ENCODE peak calls at places on chromosomes 11 and 22, in ten cellular contexts. G is GM12865; U is fibroblast of pulmonary artery; P is heart left ventricle; F is neural progenitor cell; W is CD8-positive, alpha-beta T cell; O is A549; R is pancreas; I is upper lobe of left lung; N is AG10803. V is an unnamed sample.

GRCh38 chr11:12170501-12170900 is 60.1 kb downstream of the MICAL2 start:
- DNase-seq in G (no peak), U (no peak), P (no peak), F (no peak), W (no peak), O (no peak), R (no peak), I (no peak), N (no peak), V (no peak)

GRCh38 chr22:49203091-49203862 is 624.4 kb downstream of the BRD1 start:
- DNase-seq in G (no peak), U (no peak), P (no peak), F (no peak), W (no peak), O (no peak), R (peak), I (peak), N (no peak), V (no peak)

GRCh38 chr11:62875698-62876483 is 4.8 kb upstream of the SLC3A2 start:
- DNase-seq in G (no peak), U (no peak), P (no peak), F (no peak), W (no peak), O (no peak), R (no peak), I (no peak), N (no peak), V (peak)

GRCh38 chr11:118634435-118635236 is 27.2 kb downstream of the PHLDB1 start:
- DNase-seq in G (no peak), U (peak), P (peak), F (peak), W (no peak), O (no peak), R (peak), I (peak), N (peak), V (peak)

GRCh38 chr22:22681221-22681739 is 36.9 kb downstream of the GGTLC2 start:
- DNase-seq in G (no peak), U (peak), P (no peak), F (no peak), W (no peak), O (no peak), R (no peak), I (no peak), N (no peak), V (peak)

GRCh38 chr22:48794906-48795305 is 1032.8 kb downstream of the BRD1 start:
- DNase-seq in G (no peak), U (no peak), P (no peak), F (no peak), W (no peak), O (no peak), R (no peak), I (no peak), N (no peak), V (no peak)

GRCh38 chr11:111512296-111513239 is at the start of gene BTG4:
- DNase-seq in G (no peak), U (no peak), P (no peak), F (peak), W (peak), O (peak), R (peak), I (no peak), N (peak), V (no peak)

GRCh38 chr11:57288771-57289579 is 35.8 kb downstream of the TNKS1BP1 start:
- DNase-seq in G (no peak), U (peak), P (no peak), F (peak), W (no peak), O (no peak), R (no peak), I (no peak), N (peak), V (peak)

GRCh38 chr11:66850588-66851250 is 6.1 kb upstream of the LRFN4 start:
- DNase-seq in G (no peak), U (no peak), P (no peak), F (no peak), W (no peak), O (no peak), R (peak), I (no peak), N (no peak), V (no peak)

GRCh38 chr22:19719488-19720021 is 3.8 kb upstream of the GP1BB start:
- DNase-seq in G (no peak), U (no peak), P (no peak), F (no peak), W (no peak), O (no peak), R (peak), I (no peak), N (no peak), V (no peak)

GRCh38 chr22:50173221-50173982 is 2.9 kb downstream of the PANX2 start:
- DNase-seq in G (peak), U (no peak), P (no peak), F (no peak), W (no peak), O (no peak), R (no peak), I (peak), N (no peak), V (no peak)

GRCh38 chr11:133981156-133981555 is 24.4 kb upstream of the IGSF9B start:
- DNase-seq in G (no peak), U (no peak), P (peak), F (no peak), W (no peak), O (no peak), R (no peak), I (no peak), N (no peak), V (no peak)

GRCh38 chr11:25838918-25839611 is 492.9 kb upstream of the ANO3 start:
- DNase-seq in G (no peak), U (no peak), P (no peak), F (peak), W (no peak), O (no peak), R (no peak), I (no peak), N (no peak), V (peak)

GRCh38 chr11:47078751-47079524 is 97.7 kb downstream of the ARFGAP2 start:
- DNase-seq in G (no peak), U (peak), P (no peak), F (no peak), W (no peak), O (no peak), R (no peak), I (no peak), N (peak), V (no peak)

GRCh38 chr11:11311169-11311568 is 41.9 kb downstream of the CSNK2A3 start:
- DNase-seq in G (peak), U (no peak), P (no peak), F (no peak), W (no peak), O (no peak), R (no peak), I (peak), N (no peak), V (no peak)

GRCh38 chr11:123654566-123655081 is at the start of gene SCN3B:
- DNase-seq in G (no peak), U (peak), P (peak), F (peak), W (no peak), O (peak), R (peak), I (peak), N (peak), V (peak)

GRCh38 chr11:45022294-45023064 is 71.8 kb upstream of the TP53I11 start:
- DNase-seq in G (no peak), U (no peak), P (no peak), F (no peak), W (no peak), O (no peak), R (no peak), I (no peak), N (peak), V (no peak)

GRCh38 chr22:46695346-46696224 is 42.5 kb downstream of the CERK start:
- DNase-seq in G (no peak), U (no peak), P (no peak), F (no peak), W (no peak), O (no peak), R (peak), I (no peak), N (no peak), V (no peak)

GRCh38 chr11:35163707-35164496 is 24.9 kb downstream of the CD44 start:
- DNase-seq in G (peak), U (no peak), P (no peak), F (no peak), W (peak), O (no peak), R (no peak), I (no peak), N (no peak), V (peak)

GRCh38 chr11:123086315-123086714 is 24.4 kb upstream of the HSPA8 start:
- DNase-seq in G (no peak), U (no peak), P (no peak), F (no peak), W (no peak), O (no peak), R (no peak), I (no peak), N (no peak), V (no peak)

GRCh38 chr11:101083334-101083733 is 46.3 kb downstream of the PGR start:
- DNase-seq in G (no peak), U (no peak), P (no peak), F (no peak), W (no peak), O (no peak), R (no peak), I (no peak), N (no peak), V (no peak)

GRCh38 chr11:132395434-132395833 is 1025.0 kb downstream of the NTM start:
- DNase-seq in G (no peak), U (no peak), P (no peak), F (no peak), W (no peak), O (no peak), R (no peak), I (no peak), N (no peak), V (no peak)

GRCh38 chr11:95567685-95568084 is 221.9 kb downstream of the FAM76B start:
- DNase-seq in G (no peak), U (peak), P (no peak), F (no peak), W (no peak), O (no peak), R (no peak), I (no peak), N (peak), V (peak)

GRCh38 chr11:130858215-130858614 is 58.1 kb downstream of the SNX19 start:
- DNase-seq in G (peak), U (no peak), P (no peak), F (no peak), W (no peak), O (no peak), R (no peak), I (peak), N (no peak), V (no peak)

GRCh38 chr11:110467556-110467955 is 37.8 kb downstream of the FDX1 start:
- DNase-seq in G (no peak), U (no peak), P (no peak), F (no peak), W (no peak), O (no peak), R (no peak), I (no peak), N (no peak), V (peak)

GRCh38 chr11:121067453-121067852 is 33.6 kb upstream of the TECTA start:
- DNase-seq in G (no peak), U (no peak), P (no peak), F (no peak), W (no peak), O (no peak), R (no peak), I (no peak), N (no peak), V (peak)

GRCh38 chr22:23106906-23107367 is 34.9 kb downstream of the RSPH14 start:
- DNase-seq in G (no peak), U (no peak), P (peak), F (no peak), W (no peak), O (no peak), R (no peak), I (no peak), N (no peak), V (no peak)

GRCh38 chr11:10481567-10482349 is 26.7 kb downstream of the AMPD3 start:
- DNase-seq in G (no peak), U (no peak), P (no peak), F (no peak), W (no peak), O (no peak), R (no peak), I (no peak), N (no peak), V (no peak)

GRCh38 chr11:66976048-66976467 is 954 bp downstream of the C11orf86 start:
- DNase-seq in G (no peak), U (no peak), P (no peak), F (peak), W (no peak), O (no peak), R (no peak), I (no peak), N (no peak), V (peak)

GRCh38 chr11:103863497-103863896 is 172.9 kb upstream of the DDI1 start:
- DNase-seq in G (no peak), U (peak), P (no peak), F (no peak), W (no peak), O (no peak), R (no peak), I (no peak), N (peak), V (peak)

GRCh38 chr11:25992254-25992653 is 339.7 kb upstream of the ANO3 start:
- DNase-seq in G (no peak), U (peak), P (no peak), F (no peak), W (no peak), O (no peak), R (no peak), I (no peak), N (no peak), V (no peak)

GRCh38 chr22:49909476-49910205 is 8.6 kb downstream of the ALG12 start:
- DNase-seq in G (no peak), U (no peak), P (no peak), F (no peak), W (no peak), O (no peak), R (peak), I (no peak), N (no peak), V (no peak)

GRCh38 chr22:40181323-40181722 is 3.6 kb downstream of the TNRC6B start:
- DNase-seq in G (no peak), U (no peak), P (no peak), F (no peak), W (no peak), O (no peak), R (no peak), I (no peak), N (no peak), V (no peak)

GRCh38 chr11:23284626-23285025 is 424.4 kb upstream of the CCDC179 start:
- DNase-seq in G (no peak), U (peak), P (no peak), F (no peak), W (no peak), O (no peak), R (no peak), I (no peak), N (peak), V (peak)

GRCh38 chr22:47213571-47214230 is 451.3 kb downstream of the TBC1D22A start:
- DNase-seq in G (peak), U (peak), P (no peak), F (peak), W (no peak), O (peak), R (no peak), I (no peak), N (peak), V (peak)

GRCh38 chr11:67250059-67251043 is 15.9 kb upstream of the GRK2 start:
- DNase-seq in G (no peak), U (no peak), P (no peak), F (no peak), W (no peak), O (no peak), R (no peak), I (no peak), N (no peak), V (no peak)

GRCh38 chr11:60280412-60280811 is at the start of gene MS4A4A:
- DNase-seq in G (no peak), U (no peak), P (peak), F (no peak), W (no peak), O (no peak), R (no peak), I (peak), N (no peak), V (no peak)

GRCh38 chr11:74592441-74593362 is at the start of gene POLD3:
- DNase-seq in G (peak), U (peak), P (peak), F (peak), W (peak), O (peak), R (peak), I (peak), N (peak), V (peak)

GRCh38 chr11:74593463-74593862 is 1.1 kb downstream of the POLD3 start:
- DNase-seq in G (no peak), U (no peak), P (no peak), F (no peak), W (no peak), O (no peak), R (no peak), I (no peak), N (no peak), V (no peak)

DNA sequence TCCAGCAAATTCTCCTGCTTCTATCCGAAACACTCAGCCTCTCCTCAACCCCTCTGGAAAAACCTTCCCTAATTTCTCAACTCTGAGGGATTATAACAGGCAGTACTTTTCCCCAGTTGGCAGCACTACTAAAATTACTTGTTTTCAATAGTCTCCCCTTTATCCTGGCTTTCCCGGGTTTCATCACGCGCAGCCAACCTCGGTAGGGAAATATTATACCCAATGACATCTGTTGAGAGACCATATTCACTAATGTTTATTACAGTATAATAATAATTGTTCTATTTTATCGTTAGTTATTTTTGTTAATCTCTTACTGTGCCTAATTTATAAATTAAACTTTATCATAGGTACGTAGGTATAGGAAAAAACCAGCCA is 330 bp upstream of the POLD3 start:
- DNase-seq in G (no peak), U (no peak), P (no peak), F (no peak), W (no peak), O (no peak), R (no peak), I (no peak), N (no peak), V (peak)
- H3K4me3 ChIP-seq in G (peak), U (peak), P (peak), F (peak), W (no peak), O (peak), R (peak), I (peak), N (peak), V (peak)

GRCh38 chr11:88337342-88338222 is at the start of gene CTSC:
- DNase-seq in G (peak), U (peak), P (peak), F (peak), W (peak), O (peak), R (peak), I (peak), N (peak), V (peak)
- TF ChIP-seq CTCF in G (no peak), U (no peak), P (no peak), F (no peak), W (no peak), O (no peak), R (no peak), I (peak), N (no peak), V (no peak)

GRCh38 chr11:13280323-13280722 is 2.7 kb downstream of the BMAL1 start:
- DNase-seq in G (no peak), U (no peak), P (no peak), F (no peak), W (no peak), O (no peak), R (no peak), I (no peak), N (no peak), V (no peak)

GRCh38 chr11:13277719-13278619 is at the start of gene BMAL1:
- DNase-seq in G (peak), U (peak), P (peak), F (peak), W (peak), O (peak), R (peak), I (peak), N (no peak), V (no peak)

GRCh38 chr11:13280777-13281176 is 3.2 kb downstream of the BMAL1 start:
- DNase-seq in G (no peak), U (no peak), P (no peak), F (no peak), W (no peak), O (no peak), R (no peak), I (no peak), N (no peak), V (no peak)

GRCh38 chr11:13278620-13279486 is 1.3 kb downstream of the BMAL1 start:
- DNase-seq in G (no peak), U (no peak), P (no peak), F (peak), W (peak), O (peak), R (peak), I (no peak), N (no peak), V (no peak)

DNA sequence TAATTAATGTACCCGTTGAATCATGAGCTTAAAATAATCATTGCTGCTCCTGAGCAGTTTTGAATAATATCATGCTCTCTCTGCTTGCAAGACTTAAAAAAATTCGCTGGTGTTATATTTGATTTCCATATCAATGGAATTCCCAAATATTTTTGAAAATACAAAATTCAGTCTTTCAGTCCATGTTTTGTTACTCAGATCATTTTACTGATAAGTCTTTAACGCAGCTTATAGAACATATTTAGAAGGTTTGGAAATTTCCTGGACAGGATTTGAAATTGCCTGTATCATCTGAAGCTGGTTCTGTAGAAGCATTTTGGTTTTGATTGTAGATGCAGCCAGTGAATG is 1.9 kb downstream of the BMAL1 start:
- DNase-seq in G (no peak), U (no peak), P (no peak), F (no peak), W (no peak), O (no peak), R (no peak), I (no peak), N (no peak), V (no peak)
- H3K4me3 ChIP-seq in G (peak), U (no peak), P (no peak), F (peak), W (no peak), O (peak), R (no peak), I (peak), N (no peak), V (no peak)

GRCh38 chr11:86535773-86536172 is 136.6 kb downstream of the ME3 start:
- DNase-seq in G (no peak), U (no peak), P (no peak), F (no peak), W (no peak), O (no peak), R (no peak), I (no peak), N (no peak), V (no peak)

GRCh38 chr11:86538223-86538548 is 134.2 kb downstream of the ME3 start:
- DNase-seq in G (no peak), U (no peak), P (no peak), F (no peak), W (no peak), O (no peak), R (no peak), I (no peak), N (no peak), V (no peak)

DNA sequence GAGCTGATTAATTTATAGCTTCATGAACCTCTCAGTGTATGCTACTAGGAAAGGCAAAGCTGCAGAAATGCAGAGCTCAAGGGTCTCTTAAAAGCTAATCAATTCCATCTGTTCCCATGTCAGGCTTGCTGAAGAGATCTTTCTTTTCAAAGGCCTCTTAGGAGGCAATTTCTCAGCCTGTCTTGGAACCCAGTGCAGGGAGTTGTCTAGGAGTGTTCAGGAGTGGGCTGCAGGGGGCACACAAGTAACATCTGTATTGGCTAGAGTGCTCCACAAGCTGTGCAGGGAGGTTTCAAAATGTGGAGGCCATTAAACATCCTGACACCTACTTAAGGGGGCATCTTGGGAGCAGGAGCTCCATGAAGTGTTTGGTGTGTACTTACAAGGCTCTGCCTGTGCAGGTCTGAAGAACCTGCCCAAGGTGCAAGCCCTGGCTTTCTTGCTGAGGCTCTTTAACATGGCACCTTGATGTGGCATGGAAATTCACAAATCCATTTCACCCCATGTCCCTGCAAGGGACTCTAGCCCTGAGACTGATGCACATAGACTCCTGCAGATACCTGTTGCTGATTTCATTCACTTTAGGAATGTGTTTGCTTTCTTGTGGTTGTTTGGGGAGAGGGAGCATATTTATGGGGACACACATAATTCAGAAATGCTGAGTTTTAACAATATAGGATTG is 134.7 kb downstream of the ME3 start:
- DNase-seq in G (no peak), U (peak), P (no peak), F (peak), W (no peak), O (no peak), R (no peak), I (no peak), N (no peak), V (peak)
- TF ChIP-seq CTCF in G (no peak), U (peak), P (no peak), F (peak), W (no peak), O (no peak), R (no peak), I (no peak), N (no peak), V (peak)

V was measured in choroid plexus epithelial cell.